ENCODE peak calls at places on chromosome 1, in eight cellular contexts. D is cardiac muscle cell, E is GM23248, C is colonic mucosa, B is aorta, K is Caco-2, S is mesenchymal stem cell, G is spleen. W is an unnamed sample.

GRCh38 chr1:17214876-17215544 is 10.1 kb downstream of the PADI1 start:
- DNase-seq in D (no peak), E (no peak), C (no peak), B (no peak), K (no peak), S (no peak), G (no peak), W (no peak)

GRCh38 chr1:106121728-106122127 is 934.7 kb upstream of the PRMT6 start:
- DNase-seq in D (no peak), E (no peak), C (no peak), B (no peak), K (no peak), S (no peak), G (no peak), W (no peak)

GRCh38 chr1:150957666-150958065 is 17.0 kb downstream of the CERS2 start:
- DNase-seq in D (no peak), E (no peak), C (no peak), B (peak; percentile 29), K (no peak), S (no peak), G (peak; percentile 37), W (no peak)

GRCh38 chr1:6859415-6860343 is 74.4 kb downstream of the CAMTA1 start:
- DNase-seq in D (peak; percentile 95), E (peak; percentile 93), C (no peak), B (no peak), K (no peak), S (peak; percentile 90), G (no peak), W (no peak)

GRCh38 chr1:171794085-171794484 is 12.6 kb downstream of the METTL13 start:
- DNase-seq in D (peak; percentile 29), E (peak; percentile 88), C (no peak), B (no peak), K (no peak), S (peak; percentile 72), G (no peak), W (no peak)

GRCh38 chr1:6157528-6158174 is 22.5 kb downstream of the CHD5 start:
- DNase-seq in D (no peak), E (peak; percentile 47), C (peak; percentile 46), B (no peak), K (peak; percentile 68), S (peak; percentile 31), G (no peak), W (no peak)

GRCh38 chr1:3409737-3410434 is 44.6 kb upstream of the ARHGEF16 start:
- DNase-seq in D (peak; percentile 57), E (peak; percentile 91), C (peak; percentile 39), B (peak; percentile 83), K (no peak), S (peak; percentile 1), G (no peak), W (peak; percentile 32)

GRCh38 chr1:205072881-205073280 is 11.4 kb downstream of the TMEM81 start:
- DNase-seq in D (no peak), E (no peak), C (no peak), B (no peak), K (no peak), S (no peak), G (no peak), W (no peak)

GRCh38 chr1:29563092-29563491 is 326.8 kb downstream of the PTPRU start:
- DNase-seq in D (no peak), E (no peak), C (no peak), B (no peak), K (no peak), S (no peak), G (no peak), W (no peak)

GRCh38 chr1:110019790-110020189 is 14.6 kb upstream of the STRIP1 start:
- DNase-seq in D (no peak), E (no peak), C (no peak), B (no peak), K (no peak), S (no peak), G (no peak), W (no peak)

GRCh38 chr1:8705104-8705503 is 112.3 kb downstream of the RERE start:
- DNase-seq in D (no peak), E (no peak), C (no peak), B (no peak), K (peak; percentile 59), S (no peak), G (no peak), W (no peak)

GRCh38 chr1:11648732-11649158 is 5.5 kb downstream of the FBXO2 start:
- DNase-seq in D (no peak), E (peak; percentile 44), C (peak; percentile 54), B (no peak), K (no peak), S (no peak), G (peak; percentile 82), W (no peak)

GRCh38 chr1:118360817-118361216 is 175.8 kb upstream of the SPAG17 start:
- DNase-seq in D (peak; percentile 41), E (peak; percentile 70), C (no peak), B (no peak), K (no peak), S (no peak), G (no peak), W (no peak)

GRCh38 chr1:231705860-231706553 is 79.4 kb downstream of the DISC1 start:
- DNase-seq in D (peak; percentile 64), E (no peak), C (no peak), B (no peak), K (no peak), S (no peak), G (no peak), W (no peak)

GRCh38 chr1:115980998-115981993 is 5.0 kb downstream of the SLC22A15 start:
- DNase-seq in D (peak; percentile 69), E (peak; percentile 80), C (peak; percentile 35), B (no peak), K (peak; percentile 38), S (peak; percentile 57), G (no peak), W (no peak)

GRCh38 chr1:15224903-15225485 is 22.0 kb upstream of the FHAD1 start:
- DNase-seq in D (no peak), E (no peak), C (no peak), B (no peak), K (no peak), S (no peak), G (no peak), W (no peak)

GRCh38 chr1:92029241-92029922 is 403 bp upstream of the EPHX4 start:
- DNase-seq in D (no peak), E (no peak), C (no peak), B (no peak), K (no peak), S (peak; percentile 2), G (no peak), W (no peak)
- H3K4me3 ChIP-seq in D (peak overlapping the region; percentile 58), E (peak overlapping the region; percentile 74), C (peak overlapping the region; percentile 43), B (peak overlapping the region; percentile 42), K (peak overlapping the region; percentile 62), S (peak overlapping the region; percentile 79), G (peak overlapping the region; percentile 38), W (peak overlapping the region; percentile 44)

DNA sequence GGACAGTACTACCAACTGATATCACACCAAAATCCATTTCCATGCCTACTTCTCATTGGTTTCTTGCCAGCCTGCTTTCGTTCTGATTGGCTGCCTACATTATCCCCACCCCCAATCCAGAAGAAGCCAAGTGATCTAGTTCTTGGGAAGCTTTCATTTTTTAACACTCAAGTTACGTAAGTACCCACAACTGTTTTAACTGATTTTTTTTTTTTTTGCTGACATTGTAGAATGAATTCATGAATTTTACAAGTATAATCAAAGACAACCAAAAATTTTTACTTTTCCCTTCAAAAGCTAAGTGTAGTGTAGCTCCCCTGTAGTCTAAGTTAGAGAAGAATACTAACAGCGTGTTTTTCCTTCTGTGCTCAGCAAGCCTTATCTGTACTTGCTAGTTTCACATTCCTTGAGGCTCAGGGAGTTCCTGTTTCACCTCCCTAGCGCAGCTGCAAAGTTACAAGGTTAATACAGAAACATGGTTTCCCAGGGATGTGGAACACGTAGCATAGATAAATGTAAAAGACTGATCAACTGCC is at the start of gene SLC9C2:
- DNase-seq in D (peak; percentile 94), E (no peak), C (no peak), B (no peak), K (peak; percentile 51), S (peak; percentile 15), G (no peak), W (no peak)
- H3K4me3 ChIP-seq in D (no peak within 1 kb of the TSS), E (no peak within 1 kb of the TSS), C (no peak within 1 kb of the TSS), B (peak within 1 kb of the TSS; percentile 23), K (no peak within 1 kb of the TSS), S (no peak within 1 kb of the TSS), G (no peak within 1 kb of the TSS), W (peak within 1 kb of the TSS; percentile 32)

GRCh38 chr1:158714754-158715153 is 5.8 kb downstream of the OR6K3 start:
- DNase-seq in D (no peak), E (no peak), C (no peak), B (no peak), K (no peak), S (no peak), G (no peak), W (no peak)
- H3K4me3 ChIP-seq in D (no peak overlapping the region), E (no peak overlapping the region), C (no peak overlapping the region), B (no peak overlapping the region), K (no peak overlapping the region), S (no peak overlapping the region), G (no peak overlapping the region), W (no peak overlapping the region)

GRCh38 chr1:223482132-223482531 is 88.9 kb downstream of the CCDC185 start:
- DNase-seq in D (no peak), E (no peak), C (no peak), B (no peak), K (no peak), S (no peak), G (no peak), W (no peak)

GRCh38 chr1:223478606-223479005 is 85.4 kb downstream of the CCDC185 start:
- DNase-seq in D (no peak), E (no peak), C (no peak), B (no peak), K (no peak), S (no peak), G (no peak), W (no peak)

GRCh38 chr1:223482766-223483165 is 89.6 kb downstream of the CCDC185 start:
- DNase-seq in D (no peak), E (peak; percentile 29), C (no peak), B (no peak), K (no peak), S (no peak), G (no peak), W (no peak)

GRCh38 chr1:223479261-223479660 is 86.0 kb downstream of the CCDC185 start:
- DNase-seq in D (no peak), E (no peak), C (no peak), B (no peak), K (no peak), S (no peak), G (no peak), W (no peak)

DNA sequence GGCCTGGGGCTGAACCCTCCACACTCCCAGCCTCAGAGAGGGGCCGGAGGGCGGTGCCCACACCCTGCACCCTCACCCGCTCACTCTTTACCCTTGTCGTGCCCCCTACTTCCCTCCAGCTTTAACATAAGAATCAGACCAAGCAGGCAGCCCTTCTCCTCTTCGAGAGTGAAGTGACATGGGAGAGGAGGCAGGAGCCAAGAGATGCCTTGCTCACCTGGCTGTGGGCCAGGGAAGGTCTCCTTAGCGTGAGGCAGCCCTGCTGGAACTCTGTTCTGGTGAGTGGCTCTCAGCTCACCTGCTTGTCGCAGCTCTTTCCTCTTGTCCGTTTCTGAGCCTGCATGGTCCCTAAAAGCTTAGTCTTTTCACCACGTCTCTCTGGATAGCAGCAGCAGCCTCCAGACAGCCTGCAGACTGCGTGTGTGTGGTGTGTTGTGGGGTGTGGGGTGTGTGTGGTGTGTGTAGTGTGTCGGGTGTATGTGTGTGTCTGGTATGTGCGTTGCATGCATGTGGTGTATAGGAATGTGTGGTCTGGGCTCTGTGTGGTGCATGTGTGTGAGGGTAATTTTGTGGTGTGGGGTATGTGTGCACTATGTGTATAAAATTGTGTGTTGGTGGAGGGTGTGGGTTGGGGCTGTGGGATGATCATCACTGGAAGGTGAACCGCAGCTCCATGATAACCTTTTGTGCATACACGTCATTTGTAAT is 86.7 kb downstream of the CCDC185 start:
- DNase-seq in D (no peak), E (peak; percentile 24), C (no peak), B (no peak), K (no peak), S (no peak), G (no peak), W (no peak)
- H3K4me3 ChIP-seq in D (no peak overlapping the region), E (no peak overlapping the region), C (no peak overlapping the region), B (no peak overlapping the region), K (no peak overlapping the region), S (no peak overlapping the region), G (no peak overlapping the region), W (no peak overlapping the region)